ENCODE peak calls at places on chromosomes 4 and X, in seven cellular contexts. G is heart left ventricle, K is suprapubic skin, Z is prostate gland, E is sigmoid colon, I is HCT116, R is ovary. H is an unnamed sample.

GRCh38 chr4:16717266-16717970 is 181.0 kb downstream of the LDB2 start:
- DNase-seq in E (no peak), K (no peak), R (no peak), Z (no peak), I (no peak), G (no peak), H (no peak)

GRCh38 chr4:116016201-116016600 is 902.8 kb upstream of the NDST4 start:
- DNase-seq in G (peak; percentile 22), E (peak; percentile 72), Z (peak; percentile 27), R (no peak), I (peak; percentile 18), K (no peak), H (no peak)

GRCh38 chrX:13253223-13253622 is 66.6 kb downstream of the ATXN3L start:
- DNase-seq in Z (no peak), I (no peak), G (no peak), E (no peak), K (no peak), R (no peak), H (no peak)

GRCh38 chr4:166006217-166006616 is 133.2 kb downstream of the TLL1 start:
- DNase-seq in K (no peak), I (no peak), Z (no peak), R (no peak), G (no peak), E (no peak), H (no peak)

GRCh38 chr4:139619644-139620043 is 46.0 kb upstream of the MGST2 start:
- DNase-seq in E (no peak), R (no peak), K (no peak), Z (no peak), I (no peak), G (no peak), H (no peak)

GRCh38 chr4:139815646-139816601 is 150.3 kb downstream of the MGST2 start:
- DNase-seq in G (peak; percentile 53), K (peak; percentile 68), E (peak; percentile 85), I (no peak), Z (no peak), R (peak; percentile 70), H (no peak)

GRCh38 chrX:105273326-105273725 is 52.8 kb upstream of the TEX13A start:
- DNase-seq in G (no peak), E (no peak), R (no peak), K (no peak), I (no peak), Z (no peak), H (no peak)

GRCh38 chrX:154030266-154030665 is 10.6 kb upstream of the IRAK1 start:
- DNase-seq in R (no peak), G (no peak), Z (no peak), I (no peak), K (no peak), E (no peak), H (no peak)

GRCh38 chrX:101931104-101931493 is 728 bp downstream of the ZMAT1 start:
- DNase-seq in R (no peak), K (no peak), I (no peak), E (no peak), G (no peak), Z (no peak), H (no peak)

GRCh38 chrX:15416133-15416993 is 32.1 kb upstream of the VEGFD start:
- DNase-seq in I (no peak), Z (no peak), G (no peak), R (no peak), E (no peak), K (no peak), H (no peak)

GRCh38 chr4:139773560-139774318 is 108.1 kb downstream of the MGST2 start:
- DNase-seq in E (no peak), K (no peak), Z (no peak), I (no peak), G (no peak), R (no peak), H (no peak)

GRCh38 chr4:183806341-183806740 is 98.8 kb upstream of the STOX2 start:
- DNase-seq in K (no peak), E (no peak), I (no peak), Z (no peak), G (no peak), R (no peak), H (peak; percentile 82)

GRCh38 chrX:68909945-68910344 is 81.1 kb downstream of the EFNB1 start:
- DNase-seq in E (no peak), R (no peak), K (no peak), Z (no peak), I (no peak), G (no peak), H (no peak)

GRCh38 chr4:144647095-144647959 is 1.4 kb downstream of the HHIP start:
- DNase-seq in E (no peak), K (no peak), Z (no peak), I (no peak), R (no peak), G (no peak), H (no peak)

GRCh38 chr4:53929955-53930798 is 134.2 kb downstream of the CHIC2 start:
- DNase-seq in E (peak; percentile 82), Z (peak; percentile 79), K (peak; percentile 77), I (peak; percentile 68), G (peak; percentile 74), R (peak; percentile 76), H (no peak)

GRCh38 chrX:125507119-125507518 is 187.4 kb downstream of the TEX13C start:
- DNase-seq in R (no peak), I (no peak), E (no peak), G (no peak), Z (no peak), K (no peak), H (no peak)

GRCh38 chrX:17405225-17405969 is 30.4 kb downstream of the NHS start:
- DNase-seq in K (no peak), Z (no peak), I (peak; percentile 66), E (no peak), R (no peak), G (no peak), H (no peak)

GRCh38 chr4:8928074-8928473 is 56.4 kb upstream of the HMX1 start:
- DNase-seq in R (no peak), Z (no peak), I (no peak), E (no peak), K (no peak), G (no peak), H (no peak)

GRCh38 chrX:65687367-65687766 is 19.9 kb downstream of the MSN start:
- DNase-seq in E (no peak), I (no peak), R (no peak), K (no peak), Z (no peak), G (no peak), H (no peak)

GRCh38 chr4:155473420-155474095 is 96.8 kb upstream of the MAP9 start:
- DNase-seq in G (no peak), K (no peak), R (no peak), Z (no peak), I (no peak), E (no peak), H (no peak)

GRCh38 chr4:90030202-90030601 is 97.0 kb upstream of the CCSER1 start:
- DNase-seq in R (no peak), K (no peak), I (no peak), G (no peak), E (no peak), Z (no peak), H (no peak)

GRCh38 chr4:152590179-152591031 is 54.5 kb upstream of the FBXW7 start:
- DNase-seq in R (no peak), I (no peak), G (no peak), K (no peak), Z (peak; percentile 8), E (peak; percentile 69), H (no peak)

GRCh38 chrX:134502686-134503085 is 42.7 kb downstream of the HPRT1 start:
- DNase-seq in G (no peak), K (no peak), E (no peak), R (no peak), I (no peak), Z (no peak), H (no peak)

GRCh38 chr4:47642985-47643745 is 158.1 kb downstream of the ATP10D start:
- DNase-seq in G (no peak), R (no peak), E (no peak), I (no peak), Z (no peak), K (no peak), H (no peak)

GRCh38 chrX:39603291-39603690 is 494.5 kb downstream of the BCOR start:
- DNase-seq in Z (no peak), G (no peak), K (no peak), R (no peak), E (no peak), I (no peak), H (no peak)

GRCh38 chr4:120691106-120691505 is 231.4 kb downstream of the PRDM5 start:
- DNase-seq in I (no peak), Z (no peak), K (no peak), R (no peak), G (no peak), E (no peak), H (no peak)

DNA sequence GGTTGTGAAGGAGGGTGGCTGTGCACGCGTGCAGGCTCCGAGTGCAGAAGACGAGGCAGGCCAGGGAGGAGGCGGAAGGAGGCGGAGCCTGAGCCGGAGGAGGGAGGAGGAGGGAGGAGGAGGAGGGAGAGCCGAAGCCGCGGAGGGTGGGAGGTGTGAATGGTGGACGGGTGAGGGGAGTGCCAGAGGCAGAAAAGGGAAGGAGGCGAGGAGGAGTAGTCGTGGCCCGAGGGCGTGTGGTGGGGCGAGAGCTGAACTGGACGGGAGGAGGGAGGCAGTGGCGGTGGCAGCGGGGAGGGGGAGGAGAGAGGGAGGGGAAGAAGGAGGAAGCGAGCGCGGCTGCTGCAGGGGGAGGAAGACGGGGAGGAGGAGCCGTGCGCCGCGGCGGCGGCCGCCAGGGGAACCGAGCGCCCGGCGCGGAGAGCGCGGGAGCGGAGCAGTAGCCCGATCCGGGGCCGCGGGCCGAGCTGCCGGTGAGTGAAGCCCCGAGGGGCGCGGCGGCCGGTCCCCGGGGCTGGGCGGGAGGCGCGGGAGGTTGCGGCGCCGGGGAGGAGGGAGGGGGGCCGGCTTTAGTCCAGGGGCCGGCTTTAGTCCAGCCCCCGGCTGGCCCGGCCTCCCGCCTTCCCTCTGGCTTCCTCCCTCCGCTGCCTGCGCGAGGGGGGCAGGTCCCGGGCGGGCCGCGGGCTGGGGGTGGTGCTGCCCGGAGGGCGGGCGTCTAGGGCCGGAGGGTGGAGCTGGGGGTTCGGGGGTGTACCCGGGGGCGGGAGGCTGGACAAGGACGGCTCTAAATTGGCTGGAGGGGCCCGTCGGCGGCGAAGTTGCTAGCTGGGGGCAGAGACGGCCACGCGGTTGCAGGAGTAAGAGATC is at the start of gene TMEM164:
- DNase-seq in I (peak; percentile 56), K (peak; percentile 88), E (peak; percentile 91), Z (peak; percentile 69), R (peak; percentile 85), G (peak; percentile 87), H (peak; percentile 96)
- TF ChIP-seq POLR2A in I (no peak), K (no peak), E (peak; percentile 25), Z (peak; percentile 6), R (no peak), G (peak; percentile 63), H (no peak)

GRCh38 chr4:515251-515650 is 16.2 kb downstream of the PIGG start:
- DNase-seq in R (no peak), Z (no peak), I (no peak), E (no peak), G (no peak), K (no peak), H (peak; percentile 47)
- TF ChIP-seq POLR2A in R (no peak), Z (no peak), I (no peak), E (no peak), G (no peak), K (no peak), H (no peak)

GRCh38 chr4:98680806-98681205 is 22.4 kb upstream of the TSPAN5 start:
- DNase-seq in R (no peak), G (no peak), I (no peak), K (no peak), Z (no peak), E (no peak), H (no peak)
- TF ChIP-seq POLR2A in R (no peak), G (no peak), I (no peak), K (no peak), Z (no peak), E (no peak), H (no peak)

GRCh38 chrX:103254921-103255455 is at the start of gene TCEAL8:
- DNase-seq in K (peak; percentile 81), Z (peak; percentile 81), E (peak; percentile 93), I (peak; percentile 63), G (peak; percentile 79), R (peak; percentile 75), H (peak; percentile 93)
- TF ChIP-seq POLR2A in K (no peak), Z (peak; percentile 62), E (peak; percentile 71), I (no peak), G (peak; percentile 42), R (peak; percentile 63), H (no peak)

H was measured in spleen.